ENCODE peak calls at places on chromosomes 3 and 15, in nine cellular contexts. K is IMR-90, V is esophagus squamous epithelium, Z is ovary, O is Peyer's patch, H is GM12878, W is prostate gland, A is K562, S is stomach. M is an unnamed sample.

GRCh38 chr3:4754180-4755086 is 224.8 kb upstream of the BHLHE40 start:
- DNase-seq in Z (no peak), H (peak; percentile 95), A (no peak), K (no peak), S (no peak), W (no peak), V (no peak), O (no peak), M (no peak)

GRCh38 chr3:124846189-124846588 is 41.0 kb downstream of the ITGB5 start:
- DNase-seq in O (no peak), K (peak; percentile 78), V (no peak), S (no peak), H (no peak), W (no peak), Z (peak; percentile 43), A (no peak), M (no peak)

GRCh38 chr15:31327674-31328424 is 1.2 kb downstream of the KLF13 start:
- DNase-seq in K (peak; percentile 19), S (peak; percentile 76), A (peak; percentile 85), Z (peak; percentile 72), V (no peak), O (peak; percentile 89), W (peak; percentile 54), H (no peak), M (no peak)

GRCh38 chr15:36802861-36803531 is 223.6 kb downstream of the CDIN1 start:
- DNase-seq in Z (no peak), H (no peak), K (no peak), A (no peak), V (no peak), S (no peak), W (no peak), O (no peak), M (no peak)

GRCh38 chr3:188947983-188948657 is 223.7 kb upstream of the TPRG1 start:
- DNase-seq in K (peak; percentile 85), V (peak; percentile 58), H (no peak), Z (peak; percentile 99), A (no peak), S (peak; percentile 97), O (peak; percentile 93), W (peak; percentile 99), M (peak; percentile 98)

GRCh38 chr3:125959317-125960065 is 9.5 kb upstream of the ROPN1B start:
- DNase-seq in K (no peak), Z (no peak), V (no peak), A (no peak), O (no peak), W (no peak), H (no peak), S (no peak), M (no peak)

GRCh38 chr15:85463273-85463937 is 83.0 kb downstream of the AKAP13 start:
- DNase-seq in H (no peak), K (no peak), V (no peak), Z (no peak), W (no peak), O (no peak), S (no peak), A (no peak), M (no peak)

GRCh38 chr3:63607716-63608115 is 44.8 kb upstream of the SNTN start:
- DNase-seq in V (no peak), Z (no peak), W (no peak), K (no peak), A (no peak), O (no peak), S (no peak), H (no peak), M (no peak)

GRCh38 chr3:146131616-146132410 is 29.2 kb downstream of the PLOD2 start:
- DNase-seq in O (no peak), Z (no peak), S (no peak), V (no peak), K (peak; percentile 91), H (no peak), W (no peak), A (no peak), M (no peak)

GRCh38 chr3:71035314-71035713 is 548.2 kb downstream of the FOXP1 start:
- DNase-seq in V (no peak), W (no peak), H (no peak), K (peak; percentile 83), S (no peak), O (no peak), A (no peak), Z (no peak), M (no peak)

GRCh38 chr3:71033681-71034220 is 549.8 kb downstream of the FOXP1 start:
- DNase-seq in Z (no peak), O (no peak), W (no peak), K (no peak), A (no peak), S (no peak), H (no peak), V (no peak), M (no peak)

GRCh38 chr3:71035886-71036285 is 547.6 kb downstream of the FOXP1 start:
- DNase-seq in Z (no peak), V (no peak), K (no peak), O (no peak), H (no peak), A (no peak), W (no peak), S (no peak), M (no peak)

DNA sequence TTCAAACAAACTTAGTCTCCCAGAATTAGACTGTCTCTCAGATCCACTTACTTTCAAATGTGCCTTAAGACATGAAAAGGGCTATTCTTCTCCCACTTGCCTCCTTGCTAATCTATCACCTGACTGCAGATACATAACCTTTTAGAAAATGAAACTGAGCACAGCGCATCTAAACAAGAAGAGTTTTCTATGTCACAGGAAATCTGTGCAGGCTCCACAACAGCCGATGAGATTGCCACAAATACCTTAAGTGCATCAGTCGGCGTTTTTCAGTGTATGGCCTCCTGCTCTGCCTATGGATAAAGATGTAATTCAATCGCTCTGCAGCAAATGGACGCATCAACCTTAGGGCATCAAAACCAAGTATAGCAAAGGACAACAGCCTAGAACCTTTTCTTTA is 544.2 kb downstream of the FOXP1 start:
- DNase-seq in S (no peak), W (no peak), Z (no peak), O (no peak), K (no peak), A (no peak), V (no peak), H (no peak), M (no peak)
- H3K36me3 ChIP-seq in S (peaks cover 95% of the 10 kb centered on the region), W (no peaks in the 10 kb centered on the region), Z (no peaks in the 10 kb centered on the region), O (peaks cover 63% of the 10 kb centered on the region), K (peaks cover 53% of the 10 kb centered on the region), A (peaks cover 70% of the 10 kb centered on the region), V (no peaks in the 10 kb centered on the region), H (no peaks in the 10 kb centered on the region), M (peaks cover 3% of the 10 kb centered on the region)

GRCh38 chr15:90184119-90184785 is 16.9 kb upstream of the SEMA4B start:
- DNase-seq in W (peak; percentile 94), V (peak; percentile 22), S (peak; percentile 91), K (no peak), Z (peak; percentile 90), O (peak; percentile 91), A (peak; percentile 86), H (peak; percentile 76), M (peak; percentile 84)
- TF ChIP-seq POLR2A in W (peak; percentile 47), V (no peak), S (no peak), K (no peak), Z (no peak), O (peak; percentile 76), A (peak; percentile 85), H (peak; percentile 39), M (no peak)

GRCh38 chr3:37064747-37065146 is 71.4 kb downstream of the MLH1 start:
- DNase-seq in Z (no peak), K (peak; percentile 41), S (no peak), W (no peak), O (no peak), V (no peak), A (no peak), H (no peak), M (no peak)

GRCh38 chr3:37068031-37068430 is 74.7 kb downstream of the MLH1 start:
- DNase-seq in H (no peak), A (no peak), V (no peak), K (no peak), S (no peak), Z (no peak), O (no peak), W (no peak), M (no peak)

GRCh38 chr3:37071921-37072320 is 78.6 kb downstream of the MLH1 start:
- DNase-seq in V (no peak), S (no peak), H (no peak), A (no peak), W (no peak), O (no peak), K (no peak), Z (no peak), M (no peak)

GRCh38 chr3:37072892-37073291 is 79.6 kb downstream of the MLH1 start:
- DNase-seq in A (no peak), Z (no peak), H (no peak), W (peak; percentile 84), V (no peak), S (peak; percentile 91), O (no peak), K (peak; percentile 93), M (no peak)

DNA sequence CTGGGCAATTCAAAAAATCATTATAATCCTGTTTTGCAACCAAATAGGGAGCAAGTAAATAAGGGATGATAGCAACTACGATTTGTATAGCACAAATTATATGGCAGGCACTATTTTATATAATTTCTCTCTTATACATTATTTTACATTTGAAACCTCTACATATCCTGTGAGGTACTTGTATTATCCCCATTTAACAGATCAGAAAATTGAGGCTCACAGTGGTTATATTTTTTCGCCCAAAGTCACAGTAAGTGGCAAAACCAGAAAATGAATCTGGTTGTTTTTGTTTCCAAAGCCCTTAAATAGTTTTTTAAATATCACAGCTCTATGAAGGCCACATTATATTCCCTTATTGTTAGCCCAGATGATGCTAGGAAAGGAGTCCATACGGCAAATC is 74.3 kb downstream of the MLH1 start:
- DNase-seq in W (no peak), K (no peak), H (no peak), A (no peak), Z (no peak), O (no peak), S (no peak), V (no peak), M (no peak)
- H3K36me3 ChIP-seq in W (peaks cover 4% of the 10 kb centered on the region), K (peaks cover 18% of the 10 kb centered on the region), H (no peaks in the 10 kb centered on the region), A (peaks cover 39% of the 10 kb centered on the region), Z (no peaks in the 10 kb centered on the region), O (peaks cover 51% of the 10 kb centered on the region), S (peaks cover 58% of the 10 kb centered on the region), V (no peaks in the 10 kb centered on the region), M (no peaks in the 10 kb centered on the region)

DNA sequence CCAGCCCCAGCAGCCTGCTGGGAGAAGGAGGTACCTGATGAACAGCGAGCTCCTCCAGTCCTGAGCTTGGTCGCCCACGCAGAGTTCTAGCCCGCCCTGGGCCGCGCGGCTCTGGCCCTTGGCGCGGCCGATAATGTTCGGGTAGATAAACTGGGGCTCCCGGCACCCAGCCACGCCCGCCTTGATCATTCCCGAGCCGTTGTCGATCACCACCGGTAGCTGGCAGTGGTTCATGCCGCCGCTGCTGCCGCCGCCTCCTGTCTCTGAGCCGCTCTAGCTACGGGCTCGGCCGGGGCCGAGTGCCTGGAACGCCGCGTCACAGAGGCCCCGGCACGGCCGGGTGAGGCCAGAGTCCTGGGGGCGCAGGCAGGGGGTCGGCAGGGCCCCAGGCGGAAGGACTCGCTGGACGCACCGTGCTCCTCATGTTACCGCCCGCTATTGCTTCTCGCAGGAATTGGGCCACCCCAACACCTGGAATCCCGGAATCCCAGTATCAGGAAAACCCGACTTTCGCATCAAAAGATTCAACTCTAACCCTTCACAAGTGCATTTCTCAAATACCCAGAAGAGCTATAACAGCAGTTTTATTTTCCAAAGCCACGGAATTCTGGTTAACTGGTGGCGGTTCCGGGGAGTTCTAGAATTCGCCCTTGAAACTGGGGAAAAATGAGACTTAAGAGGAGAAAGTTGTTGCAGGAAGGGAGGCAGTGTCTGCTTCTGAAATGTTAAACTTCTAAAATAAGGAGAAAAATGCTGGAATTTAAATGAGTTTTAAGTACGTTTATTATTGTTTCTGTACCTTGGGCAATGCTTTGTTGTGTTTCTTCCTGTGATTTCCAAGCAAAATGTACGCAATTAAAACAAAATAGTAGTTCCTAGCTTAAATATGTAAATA is at the start of gene ACTRT3:
- DNase-seq in H (no peak), K (peak; percentile 43), O (peak; percentile 88), Z (peak; percentile 60), S (peak; percentile 76), A (no peak), W (peak; percentile 32), V (peak; percentile 15), M (peak; percentile 29)
- TF ChIP-seq POLR2A in H (peak; percentile 74), K (no peak), O (peak; percentile 65), Z (no peak), S (no peak), A (no peak), W (peak; percentile 18), V (peak; percentile 56), M (no peak)